ENCODE peak calls at places on chromosomes 16 and 17, in six cellular contexts. F is left ventricle myocardium inferior, N is thoracic aorta, T is left lung, A is tibial artery, B is HFFc6. C is an unnamed sample.
A peak's percentile ranks its signal among the peaks of the same experiment; 100 is the strongest.

GRCh38 chr16:27826081-27826892 is 237.2 kb downstream of the GSG1L start:
- DNase-seq in F (no peak), N (no peak), T (no peak), A (no peak), B (no peak), C (no peak)

GRCh38 chr16:77433146-77433545 is 1.7 kb downstream of the ADAMTS18 start:
- DNase-seq in F (no peak), N (no peak), T (no peak), A (no peak), B (no peak), C (no peak)

GRCh38 chr17:79577485-79578187 is 33.2 kb downstream of the RBFOX3 start:
- DNase-seq in F (no peak), N (no peak), T (no peak), A (no peak), B (no peak), C (no peak)

GRCh38 chr17:70808596-70808995 is 639.3 kb downstream of the KCNJ2 start:
- DNase-seq in F (no peak), N (no peak), T (no peak), A (no peak), B (no peak), C (no peak)

GRCh38 chr16:47037746-47038458 is 64.4 kb upstream of the DNAJA2 start:
- DNase-seq in F (peak; percentile 92), N (peak; percentile 52), T (peak; percentile 99), A (peak; percentile 89), B (peak; percentile 58), C (peak; percentile 63)

GRCh38 chr17:70920416-70920815 is 751.1 kb downstream of the KCNJ2 start:
- DNase-seq in F (no peak), N (no peak), T (no peak), A (no peak), B (no peak), C (no peak)

GRCh38 chr17:66995944-66996343 is 31.4 kb downstream of the CACNG4 start:
- DNase-seq in F (no peak), N (no peak), T (no peak), A (no peak), B (no peak), C (no peak)

GRCh38 chr17:15220785-15221184 is 44.3 kb downstream of the PMP22 start:
- DNase-seq in F (no peak), N (no peak), T (no peak), A (no peak), B (no peak), C (no peak)

GRCh38 chr17:11738151-11738550 is 139.9 kb downstream of the DNAH9 start:
- DNase-seq in F (no peak), N (no peak), T (no peak), A (no peak), B (no peak), C (no peak)

GRCh38 chr16:31331141-31331764 is 23.7 kb upstream of the ITGAX start:
- DNase-seq in F (no peak), N (no peak), T (no peak), A (no peak), B (no peak), C (no peak)

GRCh38 chr16:30902070-30902972 is 5.9 kb downstream of the CTF1 start:
- DNase-seq in F (peak; percentile 73), N (no peak), T (peak; percentile 96), A (peak; percentile 80), B (peak; percentile 32), C (no peak)

GRCh38 chr16:87784812-87785211 is 19.0 kb upstream of the KLHDC4 start:
- DNase-seq in F (no peak), N (no peak), T (no peak), A (no peak), B (peak; percentile 25), C (no peak)

GRCh38 chr16:609984-610383 is 20.1 kb downstream of the RAB40C start:
- DNase-seq in F (no peak), N (no peak), T (peak; percentile 72), A (no peak), B (no peak), C (no peak)
- TF ChIP-seq CTCF in F (no peak), N (no peak), T (no peak), A (no peak), B (no peak), C (no peak)

GRCh38 chr16:16143941-16144340 is 79.4 kb downstream of the ABCC6 start:
- DNase-seq in F (no peak), N (no peak), T (no peak), A (no peak), B (no peak), C (no peak)

GRCh38 chr16:16143038-16143763 is 80.1 kb downstream of the ABCC6 start:
- DNase-seq in F (no peak), N (no peak), T (no peak), A (no peak), B (peak; percentile 11), C (no peak)

GRCh38 chr16:16146380-16147315 is 76.6 kb downstream of the ABCC6 start:
- DNase-seq in F (no peak), N (no peak), T (no peak), A (no peak), B (no peak), C (no peak)

GRCh38 chr16:16144416-16144815 is 78.9 kb downstream of the ABCC6 start:
- DNase-seq in F (no peak), N (no peak), T (no peak), A (no peak), B (peak; percentile 19), C (peak; percentile 82)

GRCh38 chr16:16145286-16145685 is 78.0 kb downstream of the ABCC6 start:
- DNase-seq in F (no peak), N (no peak), T (no peak), A (no peak), B (no peak), C (no peak)
- TF ChIP-seq CTCF in F (no peak), N (no peak), T (no peak), A (no peak), B (no peak), C (peak; percentile 26)

DNA sequence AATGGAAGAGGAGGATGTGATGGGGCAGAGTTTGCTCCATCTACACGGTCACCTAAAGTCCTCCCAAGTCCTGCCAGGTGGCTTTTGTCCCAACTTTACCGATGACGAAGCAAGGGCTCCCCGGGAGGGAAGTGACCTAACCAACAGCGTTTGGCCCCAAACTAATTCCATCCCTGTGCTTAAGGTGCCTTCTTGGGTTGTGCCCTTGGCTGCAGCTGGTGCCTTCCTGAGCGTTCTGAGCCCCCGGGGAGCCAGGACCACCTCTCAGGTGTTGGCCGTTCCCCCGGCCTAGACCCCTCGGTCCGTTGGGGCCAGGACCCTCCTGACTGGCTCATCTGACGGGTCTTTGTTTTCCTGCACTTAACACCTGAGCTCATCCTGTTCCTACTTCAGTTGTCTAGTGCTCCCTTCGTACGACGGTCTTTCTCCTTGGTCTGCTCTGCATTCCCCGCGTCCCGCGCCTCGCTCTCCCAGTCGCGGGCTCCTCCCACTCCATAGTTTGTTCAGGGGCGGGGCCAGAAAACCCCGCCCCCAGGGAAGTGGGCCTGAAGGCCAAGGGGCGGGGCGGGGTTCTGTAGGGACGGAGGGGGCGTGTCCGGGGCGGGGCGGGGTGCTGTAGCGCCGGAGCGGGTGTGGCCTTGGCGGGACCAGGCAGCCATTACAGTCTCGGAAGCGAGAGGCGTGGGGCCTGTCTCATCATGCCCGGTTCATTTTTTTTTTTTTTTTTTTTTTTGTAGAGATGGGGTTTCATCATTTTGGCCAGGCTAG is 822 bp upstream of the ZSCAN10 start:
- DNase-seq in F (peak; percentile 94), N (peak; percentile 65), T (peak; percentile 97), A (peak; percentile 88), B (peak; percentile 64), C (peak; percentile 59)
- TF ChIP-seq CTCF in F (no peak), N (no peak), T (no peak), A (no peak), B (no peak), C (no peak)

DNA sequence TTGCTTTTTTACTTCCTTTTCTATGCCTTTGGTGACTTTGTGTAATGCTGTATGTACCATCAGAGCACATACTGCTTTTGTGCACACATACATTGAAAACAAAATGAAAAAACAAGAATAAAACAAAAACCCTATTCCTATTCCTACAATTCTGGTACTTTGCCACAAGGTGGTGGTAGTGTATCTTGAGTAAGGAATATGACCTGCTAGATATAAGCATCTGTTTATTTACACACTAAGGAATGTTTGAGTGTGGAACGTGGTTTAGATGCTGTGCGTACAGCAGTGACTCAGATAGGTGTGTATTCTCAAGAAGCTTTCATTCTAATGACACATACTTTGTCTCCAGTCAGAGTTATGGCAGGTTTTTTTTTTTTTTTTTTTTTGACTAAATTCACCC is 606.2 kb downstream of the WWOX start:
- DNase-seq in F (no peak), N (no peak), T (no peak), A (no peak), B (no peak), C (peak; percentile 80)
- TF ChIP-seq CTCF in F (peak; percentile 36), N (no peak), T (peak; percentile 31), A (no peak), B (peak; percentile 40), C (peak; percentile 91)

GRCh38 chr16:84718-85452 is 6.9 kb downstream of the MPG start:
- DNase-seq in F (peak; percentile 55), N (peak; percentile 79), T (no peak), A (peak; percentile 96), B (peak; percentile 93), C (peak; percentile 33)

GRCh38 chr16:83060-83603 is 5.1 kb downstream of the MPG start:
- DNase-seq in F (no peak), N (no peak), T (no peak), A (no peak), B (no peak), C (no peak)

GRCh38 chr16:85865-86264 is 7.8 kb downstream of the MPG start:
- DNase-seq in F (no peak), N (no peak), T (no peak), A (no peak), B (no peak), C (no peak)

GRCh38 chr16:85453-85782 is 7.4 kb downstream of the MPG start:
- DNase-seq in F (no peak), N (no peak), T (no peak), A (no peak), B (no peak), C (no peak)

DNA sequence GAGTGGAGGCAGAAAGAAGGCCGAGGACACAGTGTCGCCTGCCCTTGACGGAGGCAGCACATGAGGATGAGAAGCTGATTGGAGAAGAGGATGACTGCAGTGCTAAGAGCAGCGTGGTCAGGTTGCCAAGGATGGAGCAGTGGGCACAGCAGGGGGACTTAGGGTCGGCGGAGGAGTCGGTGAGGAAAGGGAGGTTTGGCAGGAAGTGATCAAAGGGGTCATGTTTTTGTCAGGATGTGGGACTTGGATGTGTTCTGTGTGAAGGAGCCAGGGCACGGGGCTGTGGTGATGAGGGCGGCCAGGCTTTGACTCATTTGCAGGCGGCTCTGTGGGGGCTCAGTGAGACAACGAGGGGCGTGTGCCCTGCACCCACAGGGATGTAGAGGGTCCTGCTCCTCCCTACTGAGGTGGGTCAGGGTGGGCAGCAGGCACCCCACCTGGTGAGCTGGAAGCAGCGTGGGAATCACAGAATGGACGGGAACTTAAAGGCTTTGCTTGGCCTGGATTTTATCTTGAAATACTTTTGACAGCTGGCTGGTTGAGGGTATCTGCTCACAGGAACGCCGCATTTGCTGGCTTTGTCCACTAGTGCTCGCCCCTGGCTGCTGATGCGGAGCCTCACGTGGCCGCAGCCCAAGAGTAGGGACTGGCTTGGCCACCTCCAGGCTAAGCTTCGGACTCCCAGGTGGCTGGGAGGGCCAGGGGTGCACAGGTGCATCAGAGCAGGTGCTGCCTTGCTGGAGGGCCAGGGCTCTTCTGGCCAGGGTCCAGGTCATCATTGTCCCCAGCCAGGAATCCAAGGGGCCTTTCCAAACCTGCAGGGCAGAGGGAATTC is 6.0 kb downstream of the MPG start:
- DNase-seq in F (no peak), N (no peak), T (no peak), A (peak; percentile 87), B (no peak), C (no peak)
- TF ChIP-seq CTCF in F (no peak), N (peak; percentile 8), T (no peak), A (no peak), B (no peak), C (no peak)

GRCh38 chr17:3907483-3908216 is 8.6 kb downstream of the P2RX1 start:
- DNase-seq in F (no peak), N (no peak), T (no peak), A (no peak), B (no peak), C (no peak)
- TF ChIP-seq CTCF in F (peak; percentile 46), N (no peak), T (peak; percentile 7), A (no peak), B (peak; percentile 35), C (peak; percentile 43)